ENCODE peak calls at places on chromosome 16, in eight cellular contexts. One of them, this sample, is unnamed. For H3K9me3, the result is how much of the 10 kb centered on the place peaks cover.

GRCh38 chr16:5059386-5060072 is 6.2 kb downstream of the C16orf89 start:
- DNase-seq in esophagus squamous epithelium: no peak
- DNase-seq in esophagus muscularis mucosa: no peak
- DNase-seq in CD4-positive, alpha-beta T cell: no peak
- DNase-seq in IMR-90: no peak
- DNase-seq in heart right ventricle: no peak
- DNase-seq in ovary: no peak
- DNase-seq in SJCRH30: no peak
- DNase-seq in this sample: no peak

GRCh38 chr16:78929798-78930197 is 670.7 kb downstream of the MAF start:
- DNase-seq in esophagus squamous epithelium: no peak
- DNase-seq in esophagus muscularis mucosa: no peak
- DNase-seq in CD4-positive, alpha-beta T cell: no peak
- DNase-seq in IMR-90: no peak
- DNase-seq in heart right ventricle: no peak
- DNase-seq in ovary: no peak
- DNase-seq in SJCRH30: no peak
- DNase-seq in this sample: no peak

GRCh38 chr16:51820176-51820575 is 669.1 kb upstream of the SALL1 start:
- DNase-seq in esophagus squamous epithelium: no peak
- DNase-seq in esophagus muscularis mucosa: no peak
- DNase-seq in CD4-positive, alpha-beta T cell: no peak
- DNase-seq in IMR-90: no peak
- DNase-seq in heart right ventricle: no peak
- DNase-seq in ovary: no peak
- DNase-seq in SJCRH30: no peak
- DNase-seq in this sample: no peak

GRCh38 chr16:30185683-30186421 is 2.5 kb downstream of the CORO1A start:
- DNase-seq in esophagus squamous epithelium: no peak
- DNase-seq in esophagus muscularis mucosa: peak
- DNase-seq in CD4-positive, alpha-beta T cell: peak
- DNase-seq in IMR-90: no peak
- DNase-seq in heart right ventricle: peak
- DNase-seq in ovary: no peak
- DNase-seq in SJCRH30: peak
- DNase-seq in this sample: peak

GRCh38 chr16:12089492-12090161 is 113.1 kb downstream of the SNX29 start:
- DNase-seq in esophagus squamous epithelium: no peak
- DNase-seq in esophagus muscularis mucosa: no peak
- DNase-seq in CD4-positive, alpha-beta T cell: peak
- DNase-seq in IMR-90: peak
- DNase-seq in heart right ventricle: peak
- DNase-seq in ovary: peak
- DNase-seq in SJCRH30: no peak
- DNase-seq in this sample: peak

GRCh38 chr16:31141489-31142108 is 6.1 kb upstream of the PRSS8 start:
- DNase-seq in esophagus squamous epithelium: no peak
- DNase-seq in esophagus muscularis mucosa: no peak
- DNase-seq in CD4-positive, alpha-beta T cell: no peak
- DNase-seq in IMR-90: peak
- DNase-seq in heart right ventricle: peak
- DNase-seq in ovary: peak
- DNase-seq in SJCRH30: no peak
- DNase-seq in this sample: no peak

GRCh38 chr16:56851671-56852400 is 13.2 kb upstream of the SLC12A3 start:
- DNase-seq in esophagus squamous epithelium: no peak
- DNase-seq in esophagus muscularis mucosa: no peak
- DNase-seq in CD4-positive, alpha-beta T cell: no peak
- DNase-seq in IMR-90: peak
- DNase-seq in heart right ventricle: no peak
- DNase-seq in ovary: no peak
- DNase-seq in SJCRH30: no peak
- DNase-seq in this sample: no peak

GRCh38 chr16:30053376-30054015 is 12.1 kb upstream of the ALDOA start:
- DNase-seq in esophagus squamous epithelium: no peak
- DNase-seq in esophagus muscularis mucosa: no peak
- DNase-seq in CD4-positive, alpha-beta T cell: no peak
- DNase-seq in IMR-90: peak
- DNase-seq in heart right ventricle: no peak
- DNase-seq in ovary: no peak
- DNase-seq in SJCRH30: peak
- DNase-seq in this sample: no peak

GRCh38 chr16:69599731-69600130 is 34.0 kb downstream of the NFAT5 start:
- DNase-seq in esophagus squamous epithelium: no peak
- DNase-seq in esophagus muscularis mucosa: no peak
- DNase-seq in CD4-positive, alpha-beta T cell: no peak
- DNase-seq in IMR-90: no peak
- DNase-seq in heart right ventricle: no peak
- DNase-seq in ovary: no peak
- DNase-seq in SJCRH30: no peak
- DNase-seq in this sample: no peak

GRCh38 chr16:31083981-31084380 is 4.8 kb downstream of the PRSS53 start:
- DNase-seq in esophagus squamous epithelium: no peak
- DNase-seq in esophagus muscularis mucosa: no peak
- DNase-seq in CD4-positive, alpha-beta T cell: no peak
- DNase-seq in IMR-90: no peak
- DNase-seq in heart right ventricle: no peak
- DNase-seq in ovary: no peak
- DNase-seq in SJCRH30: no peak
- DNase-seq in this sample: no peak

GRCh38 chr16:68640972-68641371 is 4.1 kb upstream of the CDH3 start:
- DNase-seq in esophagus squamous epithelium: no peak
- DNase-seq in esophagus muscularis mucosa: no peak
- DNase-seq in CD4-positive, alpha-beta T cell: no peak
- DNase-seq in IMR-90: no peak
- DNase-seq in heart right ventricle: no peak
- DNase-seq in ovary: no peak
- DNase-seq in SJCRH30: no peak
- DNase-seq in this sample: no peak

GRCh38 chr16:67782567-67783352 is 23.6 kb downstream of the RANBP10 start:
- DNase-seq in esophagus squamous epithelium: no peak
- DNase-seq in esophagus muscularis mucosa: no peak
- DNase-seq in CD4-positive, alpha-beta T cell: no peak
- DNase-seq in IMR-90: no peak
- DNase-seq in heart right ventricle: no peak
- DNase-seq in ovary: no peak
- DNase-seq in SJCRH30: no peak
- DNase-seq in this sample: no peak

GRCh38 chr16:27154573-27155521 is 48.5 kb upstream of the KDM8 start:
- DNase-seq in esophagus squamous epithelium: no peak
- DNase-seq in esophagus muscularis mucosa: no peak
- DNase-seq in CD4-positive, alpha-beta T cell: peak
- DNase-seq in IMR-90: peak
- DNase-seq in heart right ventricle: peak
- DNase-seq in ovary: peak
- DNase-seq in SJCRH30: peak
- DNase-seq in this sample: peak

GRCh38 chr16:53142823-53143568 is 88.2 kb downstream of the CHD9 start:
- DNase-seq in esophagus squamous epithelium: no peak
- DNase-seq in esophagus muscularis mucosa: no peak
- DNase-seq in CD4-positive, alpha-beta T cell: no peak
- DNase-seq in IMR-90: peak
- DNase-seq in heart right ventricle: no peak
- DNase-seq in ovary: no peak
- DNase-seq in SJCRH30: no peak
- DNase-seq in this sample: no peak

GRCh38 chr16:534856-535445 is 7.4 kb downstream of the CAPN15 start:
- DNase-seq in esophagus squamous epithelium: no peak
- DNase-seq in esophagus muscularis mucosa: no peak
- DNase-seq in CD4-positive, alpha-beta T cell: no peak
- DNase-seq in IMR-90: no peak
- DNase-seq in heart right ventricle: no peak
- DNase-seq in ovary: no peak
- DNase-seq in SJCRH30: no peak
- DNase-seq in this sample: no peak

GRCh38 chr16:533391-534088 is 6.0 kb downstream of the CAPN15 start:
- DNase-seq in esophagus squamous epithelium: no peak
- DNase-seq in esophagus muscularis mucosa: no peak
- DNase-seq in CD4-positive, alpha-beta T cell: no peak
- DNase-seq in IMR-90: no peak
- DNase-seq in heart right ventricle: no peak
- DNase-seq in ovary: no peak
- DNase-seq in SJCRH30: no peak
- DNase-seq in this sample: no peak

GRCh38 chr16:535446-536405 is 8.2 kb downstream of the CAPN15 start:
- DNase-seq in esophagus squamous epithelium: no peak
- DNase-seq in esophagus muscularis mucosa: no peak
- DNase-seq in CD4-positive, alpha-beta T cell: no peak
- DNase-seq in IMR-90: peak
- DNase-seq in heart right ventricle: no peak
- DNase-seq in ovary: no peak
- DNase-seq in SJCRH30: peak
- DNase-seq in this sample: no peak

GRCh38 chr16:531494-532125 is 4.1 kb downstream of the CAPN15 start:
- DNase-seq in esophagus squamous epithelium: no peak
- DNase-seq in esophagus muscularis mucosa: no peak
- DNase-seq in CD4-positive, alpha-beta T cell: no peak
- DNase-seq in IMR-90: no peak
- DNase-seq in heart right ventricle: no peak
- DNase-seq in ovary: no peak
- DNase-seq in SJCRH30: no peak
- DNase-seq in this sample: no peak

DNA sequence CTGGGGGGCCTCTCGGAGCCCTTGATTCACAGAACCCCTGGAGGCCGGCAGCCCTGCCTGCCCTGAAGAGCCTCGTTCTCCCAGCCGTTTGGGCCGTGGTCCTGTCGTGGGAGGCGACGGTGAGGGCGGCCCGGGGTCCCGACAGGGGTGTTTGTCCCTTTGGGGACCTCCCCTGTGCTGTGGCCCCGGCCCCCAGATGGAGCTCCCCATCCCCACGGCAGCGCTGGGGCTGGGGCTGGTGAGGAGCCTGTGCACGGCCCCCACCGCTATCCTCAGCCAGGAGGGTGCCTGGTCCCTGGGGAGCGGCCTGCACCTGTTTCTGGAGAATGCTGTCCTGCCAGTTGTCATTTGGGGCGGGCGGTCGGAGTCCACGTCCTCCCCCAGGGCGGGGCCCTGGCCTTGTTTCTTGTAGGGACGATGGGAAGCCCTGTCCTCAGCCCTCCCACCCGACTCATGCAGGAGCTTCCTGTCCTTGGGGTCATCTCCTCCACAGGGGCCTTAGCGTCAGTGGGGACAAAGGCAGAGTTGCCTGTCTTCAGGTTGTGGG is 6.7 kb downstream of the CAPN15 start:
- DNase-seq in esophagus squamous epithelium: no peak
- DNase-seq in esophagus muscularis mucosa: no peak
- DNase-seq in CD4-positive, alpha-beta T cell: no peak
- DNase-seq in IMR-90: no peak
- DNase-seq in heart right ventricle: no peak
- DNase-seq in ovary: no peak
- DNase-seq in SJCRH30: peak
- DNase-seq in this sample: no peak
- H3K27ac ChIP-seq in esophagus squamous epithelium: no peak
- H3K27ac ChIP-seq in esophagus muscularis mucosa: no peak
- H3K27ac ChIP-seq in CD4-positive, alpha-beta T cell: no peak
- H3K27ac ChIP-seq in IMR-90: no peak
- H3K27ac ChIP-seq in heart right ventricle: no peak
- H3K27ac ChIP-seq in ovary: no peak
- H3K27ac ChIP-seq in SJCRH30: no peak
- H3K27ac ChIP-seq in this sample: no peak

DNA sequence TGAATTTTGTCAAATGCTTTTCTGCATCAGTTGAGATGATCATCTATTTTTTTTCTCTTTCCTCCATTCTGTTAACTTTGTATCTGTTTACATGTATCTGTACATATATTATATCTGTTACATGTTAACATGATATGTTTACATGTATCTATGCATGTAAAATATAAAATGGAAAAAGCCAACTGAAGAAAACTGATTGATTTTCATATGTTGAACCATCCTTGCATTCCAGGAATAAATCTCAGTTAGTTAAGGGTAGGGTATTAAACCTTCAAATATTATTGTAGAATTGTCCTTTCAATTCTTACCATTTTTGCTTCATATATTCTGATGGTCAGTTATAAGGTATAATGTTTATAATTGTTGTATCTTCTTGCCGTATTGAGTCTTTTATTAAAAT is 336.1 kb downstream of the ZFHX3 start:
- DNase-seq in esophagus squamous epithelium: no peak
- DNase-seq in esophagus muscularis mucosa: no peak
- DNase-seq in CD4-positive, alpha-beta T cell: no peak
- DNase-seq in IMR-90: no peak
- DNase-seq in heart right ventricle: no peak
- DNase-seq in ovary: no peak
- DNase-seq in SJCRH30: no peak
- DNase-seq in this sample: no peak
- H3K9me3 ChIP-seq in esophagus squamous epithelium: under half
- H3K9me3 ChIP-seq in esophagus muscularis mucosa: under half
- H3K9me3 ChIP-seq in CD4-positive, alpha-beta T cell: under half
- H3K9me3 ChIP-seq in IMR-90: under half
- H3K9me3 ChIP-seq in heart right ventricle: under half
- H3K9me3 ChIP-seq in ovary: under half
- H3K9me3 ChIP-seq in SJCRH30: under half
- H3K9me3 ChIP-seq in this sample: under half

DNA sequence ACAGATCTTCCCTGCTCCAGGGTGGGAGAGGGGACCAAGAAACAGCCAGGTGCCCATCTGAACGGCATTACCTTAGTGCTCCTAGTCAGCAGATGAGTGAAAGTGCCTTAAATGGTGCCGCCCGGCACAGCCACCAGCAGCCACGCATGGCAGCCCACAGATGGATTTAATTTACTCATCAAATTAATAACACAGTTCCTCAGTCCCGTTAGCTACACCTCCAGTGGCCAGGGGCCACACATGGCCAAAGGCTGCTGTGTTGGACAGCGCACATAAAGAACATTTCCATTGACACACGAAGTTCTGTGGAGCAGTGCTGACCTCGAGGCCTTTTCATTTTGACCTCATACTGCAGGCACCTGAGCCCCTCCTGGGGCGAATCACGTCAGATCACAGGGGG is 166.3 kb downstream of the CMIP start:
- DNase-seq in esophagus squamous epithelium: no peak
- DNase-seq in esophagus muscularis mucosa: no peak
- DNase-seq in CD4-positive, alpha-beta T cell: no peak
- DNase-seq in IMR-90: no peak
- DNase-seq in heart right ventricle: no peak
- DNase-seq in ovary: no peak
- DNase-seq in SJCRH30: no peak
- DNase-seq in this sample: no peak
- H3K27ac ChIP-seq in esophagus squamous epithelium: peak
- H3K27ac ChIP-seq in esophagus muscularis mucosa: peak
- H3K27ac ChIP-seq in CD4-positive, alpha-beta T cell: no peak
- H3K27ac ChIP-seq in IMR-90: no peak
- H3K27ac ChIP-seq in heart right ventricle: no peak
- H3K27ac ChIP-seq in ovary: no peak
- H3K27ac ChIP-seq in SJCRH30: no peak
- H3K27ac ChIP-seq in this sample: no peak

DNA sequence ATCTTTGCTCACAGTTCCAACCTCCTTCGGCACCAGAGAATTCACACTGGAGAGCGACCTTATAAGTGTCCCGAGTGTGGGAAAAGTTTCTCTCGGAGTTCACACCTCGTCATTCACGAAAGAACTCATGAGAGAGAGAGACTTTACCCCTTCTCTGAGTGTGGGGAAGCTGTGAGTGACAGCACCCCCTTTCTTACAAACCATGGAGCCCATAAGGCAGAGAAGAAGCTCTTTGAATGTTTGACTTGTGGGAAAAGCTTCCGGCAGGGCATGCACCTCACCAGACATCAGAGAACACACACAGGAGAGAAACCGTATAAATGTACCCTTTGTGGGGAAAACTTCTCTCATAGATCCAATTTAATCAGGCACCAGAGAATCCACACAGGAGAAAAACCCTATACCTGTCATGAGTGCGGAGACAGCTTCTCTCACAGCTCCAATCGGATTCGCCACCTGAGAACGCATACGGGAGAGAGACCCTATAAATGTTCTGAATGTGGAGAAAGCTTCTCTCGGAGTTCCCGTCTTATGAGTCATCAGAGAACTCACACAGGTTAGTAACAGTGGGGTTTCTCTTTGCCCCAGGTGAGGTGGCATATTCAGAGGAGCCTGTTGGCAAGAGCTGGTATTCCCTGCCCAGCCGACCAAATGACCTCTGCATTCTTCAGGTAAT is 6.8 kb downstream of the ZNF263 start:
- DNase-seq in esophagus squamous epithelium: no peak
- DNase-seq in esophagus muscularis mucosa: no peak
- DNase-seq in CD4-positive, alpha-beta T cell: no peak
- DNase-seq in IMR-90: no peak
- DNase-seq in heart right ventricle: no peak
- DNase-seq in ovary: no peak
- DNase-seq in SJCRH30: no peak
- DNase-seq in this sample: no peak
- H3K9me3 ChIP-seq in esophagus squamous epithelium: half or more
- H3K9me3 ChIP-seq in esophagus muscularis mucosa: half or more
- H3K9me3 ChIP-seq in CD4-positive, alpha-beta T cell: half or more
- H3K9me3 ChIP-seq in IMR-90: half or more
- H3K9me3 ChIP-seq in heart right ventricle: half or more
- H3K9me3 ChIP-seq in ovary: under half
- H3K9me3 ChIP-seq in SJCRH30: under half
- H3K9me3 ChIP-seq in this sample: half or more